ENCODE peak calls at places on chromosomes 3 and 15, in five cellular contexts. One of them, this sample, is unnamed.

GRCh38 chr3:177673105-177673804 is 476.0 kb upstream of the TBL1XR1 start:
- DNase-seq in GM12891: no peak
- DNase-seq in K562: no peak
- DNase-seq in upper lobe of left lung: no peak
- DNase-seq in A549: peak
- DNase-seq in this sample: no peak

GRCh38 chr3:123447416-123447748 is 1.5 kb downstream of the ADCY5 start:
- DNase-seq in K562: no peak
- DNase-seq in A549: no peak
- DNase-seq in upper lobe of left lung: no peak
- DNase-seq in GM12891: no peak
- DNase-seq in this sample: no peak

GRCh38 chr3:156014456-156014855 is 105.9 kb upstream of the KCNAB1 start:
- DNase-seq in GM12891: no peak
- DNase-seq in K562: no peak
- DNase-seq in upper lobe of left lung: no peak
- DNase-seq in A549: no peak
- DNase-seq in this sample: no peak

GRCh38 chr15:92848852-92849598 is 51.1 kb upstream of the CHD2 start:
- DNase-seq in K562: peak
- DNase-seq in upper lobe of left lung: no peak
- DNase-seq in A549: no peak
- DNase-seq in GM12891: no peak
- DNase-seq in this sample: no peak

GRCh38 chr3:187696036-187696435 is 6.3 kb downstream of the RTP2 start:
- DNase-seq in upper lobe of left lung: no peak
- DNase-seq in A549: no peak
- DNase-seq in GM12891: no peak
- DNase-seq in K562: no peak
- DNase-seq in this sample: no peak

GRCh38 chr15:65204236-65204930 is 6.9 kb downstream of the CILP start:
- DNase-seq in upper lobe of left lung: no peak
- DNase-seq in K562: no peak
- DNase-seq in A549: no peak
- DNase-seq in GM12891: no peak
- DNase-seq in this sample: no peak

GRCh38 chr3:133254716-133255115 is 145.1 kb upstream of the BFSP2 start:
- DNase-seq in A549: no peak
- DNase-seq in upper lobe of left lung: no peak
- DNase-seq in GM12891: no peak
- DNase-seq in K562: no peak
- DNase-seq in this sample: no peak

GRCh38 chr3:175932586-175932985 is 1073.5 kb downstream of the NAALADL2 start:
- DNase-seq in K562: no peak
- DNase-seq in GM12891: no peak
- DNase-seq in upper lobe of left lung: no peak
- DNase-seq in A549: no peak
- DNase-seq in this sample: no peak

GRCh38 chr15:81516461-81516860 is 142.4 kb upstream of the TMC3 start:
- DNase-seq in upper lobe of left lung: no peak
- DNase-seq in A549: no peak
- DNase-seq in GM12891: no peak
- DNase-seq in K562: no peak
- DNase-seq in this sample: no peak

GRCh38 chr3:108301695-108302404 is 5.5 kb downstream of the HHLA2 start:
- DNase-seq in GM12891: no peak
- DNase-seq in upper lobe of left lung: no peak
- DNase-seq in A549: no peak
- DNase-seq in K562: no peak
- DNase-seq in this sample: no peak

GRCh38 chr15:68693071-68693470 is 114.3 kb downstream of the CORO2B start:
- DNase-seq in A549: no peak
- DNase-seq in GM12891: no peak
- DNase-seq in K562: no peak
- DNase-seq in upper lobe of left lung: no peak
- DNase-seq in this sample: no peak

GRCh38 chr3:37653466-37653865 is 208.2 kb upstream of the CTDSPL start:
- DNase-seq in upper lobe of left lung: no peak
- DNase-seq in K562: no peak
- DNase-seq in A549: no peak
- DNase-seq in GM12891: no peak
- DNase-seq in this sample: no peak

GRCh38 chr3:72973786-72974185 is 22.8 kb upstream of the PPP4R2 start:
- DNase-seq in A549: no peak
- DNase-seq in K562: no peak
- DNase-seq in GM12891: no peak
- DNase-seq in upper lobe of left lung: no peak
- DNase-seq in this sample: no peak

GRCh38 chr3:97817965-97818364 is 3.8 kb upstream of the CRYBG3 start:
- DNase-seq in A549: no peak
- DNase-seq in GM12891: no peak
- DNase-seq in upper lobe of left lung: no peak
- DNase-seq in K562: no peak
- DNase-seq in this sample: no peak

GRCh38 chr3:147423601-147424324 is 14.6 kb downstream of the ZIC1 start:
- DNase-seq in GM12891: no peak
- DNase-seq in upper lobe of left lung: no peak
- DNase-seq in A549: no peak
- DNase-seq in K562: no peak
- DNase-seq in this sample: no peak

GRCh38 chr3:65856907-65857306 is 181.8 kb downstream of the MAGI1 start:
- DNase-seq in upper lobe of left lung: no peak
- DNase-seq in K562: no peak
- DNase-seq in A549: no peak
- DNase-seq in GM12891: no peak
- DNase-seq in this sample: no peak

GRCh38 chr3:88003115-88003755 is 55.6 kb downstream of the CGGBP1 start:
- DNase-seq in K562: peak
- DNase-seq in A549: peak
- DNase-seq in upper lobe of left lung: no peak
- DNase-seq in GM12891: no peak
- DNase-seq in this sample: peak

GRCh38 chr3:196553551-196553950 is 14.8 kb downstream of the WDR53 start:
- DNase-seq in upper lobe of left lung: no peak
- DNase-seq in A549: no peak
- DNase-seq in GM12891: no peak
- DNase-seq in K562: no peak
- DNase-seq in this sample: no peak

GRCh38 chr15:25670025-25670554 is 193.0 kb downstream of the ATP10A start:
- DNase-seq in upper lobe of left lung: peak
- DNase-seq in A549: peak
- DNase-seq in K562: no peak
- DNase-seq in GM12891: no peak
- DNase-seq in this sample: no peak

GRCh38 chr3:36969085-36969484 is 23.8 kb downstream of the EPM2AIP1 start:
- DNase-seq in A549: no peak
- DNase-seq in upper lobe of left lung: no peak
- DNase-seq in GM12891: no peak
- DNase-seq in K562: no peak
- DNase-seq in this sample: no peak

GRCh38 chr3:1532935-1533606 is 440.2 kb downstream of the CNTN6 start:
- DNase-seq in A549: no peak
- DNase-seq in K562: no peak
- DNase-seq in GM12891: no peak
- DNase-seq in upper lobe of left lung: no peak
- DNase-seq in this sample: no peak

GRCh38 chr15:68986292-68986691 is 28.2 kb upstream of the NOX5 start:
- DNase-seq in A549: no peak
- DNase-seq in upper lobe of left lung: no peak
- DNase-seq in K562: no peak
- DNase-seq in GM12891: no peak
- DNase-seq in this sample: no peak

GRCh38 chr3:35793668-35794067 is 154.3 kb downstream of the ARPP21 start:
- DNase-seq in A549: no peak
- DNase-seq in GM12891: no peak
- DNase-seq in K562: no peak
- DNase-seq in upper lobe of left lung: no peak
- DNase-seq in this sample: no peak

GRCh38 chr15:39589193-39589814 is 8.4 kb downstream of the THBS1 start:
- DNase-seq in K562: no peak
- DNase-seq in A549: no peak
- DNase-seq in GM12891: no peak
- DNase-seq in upper lobe of left lung: no peak
- DNase-seq in this sample: no peak

GRCh38 chr15:39589815-39590644 is 9.2 kb downstream of the THBS1 start:
- DNase-seq in upper lobe of left lung: no peak
- DNase-seq in A549: no peak
- DNase-seq in GM12891: no peak
- DNase-seq in K562: no peak
- DNase-seq in this sample: no peak

GRCh38 chr15:39591896-39592315 is 11.0 kb downstream of the THBS1 start:
- DNase-seq in A549: no peak
- DNase-seq in GM12891: no peak
- DNase-seq in K562: no peak
- DNase-seq in upper lobe of left lung: no peak
- DNase-seq in this sample: no peak

GRCh38 chr15:39592500-39592899 is 11.6 kb downstream of the THBS1 start:
- DNase-seq in upper lobe of left lung: no peak
- DNase-seq in A549: no peak
- DNase-seq in GM12891: no peak
- DNase-seq in K562: no peak
- DNase-seq in this sample: no peak

GRCh38 chr15:39591141-39591895 is 10.4 kb downstream of the THBS1 start:
- DNase-seq in upper lobe of left lung: no peak
- DNase-seq in K562: no peak
- DNase-seq in A549: no peak
- DNase-seq in GM12891: no peak
- DNase-seq in this sample: no peak
- TF ChIP-seq POLR2A in upper lobe of left lung: no peak
- TF ChIP-seq POLR2A in K562: no peak
- TF ChIP-seq POLR2A in A549: no peak
- TF ChIP-seq POLR2A in GM12891: no peak
- TF ChIP-seq POLR2A in this sample: no peak

DNA sequence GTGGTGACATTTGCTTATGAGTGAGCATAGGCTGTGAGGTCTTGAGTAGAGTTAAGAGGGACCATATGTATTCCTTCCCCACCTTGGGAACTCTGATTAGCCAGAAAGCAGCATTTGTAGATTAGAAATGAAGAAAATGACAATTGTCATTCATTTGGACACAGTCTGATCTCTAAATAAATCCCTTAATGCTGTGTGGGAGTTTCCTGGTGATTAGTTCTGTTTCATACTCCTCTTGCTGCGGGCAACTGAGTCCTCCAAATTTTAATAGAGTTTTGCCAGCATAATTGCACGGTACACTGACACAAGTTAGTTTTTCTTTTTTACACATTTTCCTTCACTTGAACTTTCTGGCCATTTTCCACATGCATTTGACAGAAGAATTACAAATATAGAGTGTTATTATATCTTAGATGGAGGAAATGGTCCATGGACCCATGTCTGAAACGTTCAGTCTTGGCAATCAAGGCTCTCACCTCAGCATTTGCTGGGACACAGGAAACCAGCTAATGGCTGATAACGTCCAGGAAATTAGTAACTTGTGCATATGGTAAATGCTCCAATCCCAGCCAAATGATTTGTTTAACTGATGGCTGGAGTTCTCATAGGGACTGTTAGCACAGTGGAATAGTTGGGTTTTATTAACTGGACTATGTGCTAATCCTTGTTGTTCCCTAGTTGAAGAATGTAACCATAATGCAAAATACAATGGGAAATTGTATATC is 321.2 kb downstream of the RBMS3 start:
- DNase-seq in GM12891: no peak
- DNase-seq in upper lobe of left lung: no peak
- DNase-seq in K562: no peak
- DNase-seq in A549: no peak
- DNase-seq in this sample: no peak
- TF ChIP-seq POLR2A in GM12891: no peak
- TF ChIP-seq POLR2A in upper lobe of left lung: no peak
- TF ChIP-seq POLR2A in K562: no peak
- TF ChIP-seq POLR2A in A549: no peak
- TF ChIP-seq POLR2A in this sample: no peak

GRCh38 chr3:121624147-121624852 is 31.1 kb downstream of the FBXO40 start:
- DNase-seq in A549: no peak
- DNase-seq in GM12891: no peak
- DNase-seq in upper lobe of left lung: no peak
- DNase-seq in K562: no peak
- DNase-seq in this sample: no peak

GRCh38 chr3:121621491-121621890 is 28.3 kb downstream of the FBXO40 start:
- DNase-seq in GM12891: no peak
- DNase-seq in A549: no peak
- DNase-seq in K562: no peak
- DNase-seq in upper lobe of left lung: no peak
- DNase-seq in this sample: no peak

GRCh38 chr3:121619691-121620090 is 26.5 kb downstream of the FBXO40 start:
- DNase-seq in K562: no peak
- DNase-seq in GM12891: no peak
- DNase-seq in upper lobe of left lung: no peak
- DNase-seq in A549: no peak
- DNase-seq in this sample: no peak
- TF ChIP-seq POLR2A in K562: no peak
- TF ChIP-seq POLR2A in GM12891: no peak
- TF ChIP-seq POLR2A in upper lobe of left lung: no peak
- TF ChIP-seq POLR2A in A549: no peak
- TF ChIP-seq POLR2A in this sample: no peak

GRCh38 chr3:111738238-111738637 is 120.8 kb upstream of the PHLDB2 start:
- DNase-seq in GM12891: no peak
- DNase-seq in K562: no peak
- DNase-seq in upper lobe of left lung: no peak
- DNase-seq in A549: no peak
- DNase-seq in this sample: no peak

GRCh38 chr3:111737712-111738097 is 121.4 kb upstream of the PHLDB2 start:
- DNase-seq in upper lobe of left lung: peak
- DNase-seq in A549: peak
- DNase-seq in K562: no peak
- DNase-seq in GM12891: no peak
- DNase-seq in this sample: no peak

GRCh38 chr3:111738790-111739189 is 120.3 kb upstream of the PHLDB2 start:
- DNase-seq in K562: no peak
- DNase-seq in GM12891: no peak
- DNase-seq in A549: no peak
- DNase-seq in upper lobe of left lung: no peak
- DNase-seq in this sample: no peak

GRCh38 chr3:111737056-111737711 is 121.9 kb upstream of the PHLDB2 start:
- DNase-seq in upper lobe of left lung: no peak
- DNase-seq in A549: no peak
- DNase-seq in K562: no peak
- DNase-seq in GM12891: no peak
- DNase-seq in this sample: no peak

DNA sequence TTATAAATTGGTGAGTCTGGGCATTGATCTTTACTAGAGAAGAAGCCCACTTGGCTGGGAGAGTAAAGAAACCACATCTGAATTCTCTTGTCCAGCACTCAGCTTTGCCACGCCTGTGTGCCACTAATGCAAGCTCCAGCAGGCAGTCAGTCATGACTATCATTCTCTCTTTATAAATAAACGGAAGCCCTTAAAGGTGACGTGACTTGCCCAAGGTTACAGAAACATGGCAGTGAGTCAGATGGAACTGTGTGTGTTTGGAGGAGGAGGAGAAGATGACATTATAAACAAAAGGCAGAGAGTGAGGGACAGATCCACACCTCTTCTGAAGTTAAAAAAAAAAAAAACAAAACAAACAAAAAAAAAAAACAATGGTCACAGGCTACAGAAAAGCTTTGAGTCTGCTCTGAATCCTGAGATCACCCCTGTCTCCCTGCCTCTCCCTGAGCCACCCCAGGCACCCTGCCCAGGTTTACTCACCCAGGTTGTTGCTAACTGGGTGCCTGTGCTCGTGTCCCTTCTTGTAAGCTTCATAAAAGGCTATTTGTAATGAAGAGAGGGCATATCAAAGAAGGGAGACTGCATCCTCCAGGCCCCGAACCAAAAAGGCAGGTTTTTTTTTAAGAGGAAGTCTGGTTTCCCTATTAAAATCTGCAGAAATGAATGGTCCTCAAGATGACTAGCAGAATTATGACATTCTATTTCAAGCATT is 119.7 kb upstream of the PHLDB2 start:
- DNase-seq in upper lobe of left lung: no peak
- DNase-seq in K562: no peak
- DNase-seq in A549: peak
- DNase-seq in GM12891: no peak
- DNase-seq in this sample: peak
- TF ChIP-seq POLR2A in upper lobe of left lung: no peak
- TF ChIP-seq POLR2A in K562: no peak
- TF ChIP-seq POLR2A in A549: no peak
- TF ChIP-seq POLR2A in GM12891: no peak
- TF ChIP-seq POLR2A in this sample: no peak